ENCODE peak calls at places on chromosomes 4 and X, in nine cellular contexts. One of them, this sample, is unnamed. For H3K4me1 and H3K9me3, the result is how much of the 10 kb centered on the place peaks cover.

GRCh38 chr4:130043796-130044195 is 947.8 kb downstream of the C4orf33 start:
- DNase-seq in H1: no peak
- DNase-seq in mesenchymal stem cell: peak
- DNase-seq in Peyer's patch: no peak
- DNase-seq in A549: peak
- DNase-seq in left ventricle myocardium inferior: no peak
- DNase-seq in gastrocnemius medialis: no peak
- DNase-seq in sigmoid colon: no peak
- DNase-seq in effector memory CD4-positive, alpha-beta T cell: no peak
- DNase-seq in this sample: no peak

GRCh38 chr4:137609693-137610450 is 77.6 kb upstream of the PCDH18 start:
- DNase-seq in H1: no peak
- DNase-seq in mesenchymal stem cell: peak
- DNase-seq in Peyer's patch: no peak
- DNase-seq in A549: no peak
- DNase-seq in left ventricle myocardium inferior: no peak
- DNase-seq in gastrocnemius medialis: no peak
- DNase-seq in sigmoid colon: no peak
- DNase-seq in effector memory CD4-positive, alpha-beta T cell: no peak
- DNase-seq in this sample: no peak

GRCh38 chr4:143700420-143701352 is at the start of gene FREM3:
- DNase-seq in H1: peak
- DNase-seq in mesenchymal stem cell: no peak
- DNase-seq in Peyer's patch: no peak
- DNase-seq in A549: no peak
- DNase-seq in left ventricle myocardium inferior: no peak
- DNase-seq in gastrocnemius medialis: no peak
- DNase-seq in sigmoid colon: no peak
- DNase-seq in effector memory CD4-positive, alpha-beta T cell: no peak
- DNase-seq in this sample: peak

GRCh38 chrX:100829730-100830129 is 9.5 kb downstream of the CSTF2 start:
- DNase-seq in H1: no peak
- DNase-seq in mesenchymal stem cell: peak
- DNase-seq in Peyer's patch: no peak
- DNase-seq in A549: no peak
- DNase-seq in left ventricle myocardium inferior: no peak
- DNase-seq in gastrocnemius medialis: no peak
- DNase-seq in sigmoid colon: no peak
- DNase-seq in effector memory CD4-positive, alpha-beta T cell: no peak
- DNase-seq in this sample: no peak

GRCh38 chrX:42415636-42416035 is 362.3 kb downstream of the PPP1R2C start:
- DNase-seq in H1: no peak
- DNase-seq in mesenchymal stem cell: no peak
- DNase-seq in Peyer's patch: no peak
- DNase-seq in A549: no peak
- DNase-seq in left ventricle myocardium inferior: no peak
- DNase-seq in gastrocnemius medialis: no peak
- DNase-seq in sigmoid colon: no peak
- DNase-seq in effector memory CD4-positive, alpha-beta T cell: no peak
- DNase-seq in this sample: no peak

GRCh38 chr4:124804584-124804983 is 92.1 kb upstream of the ANKRD50 start:
- DNase-seq in H1: no peak
- DNase-seq in mesenchymal stem cell: peak
- DNase-seq in Peyer's patch: no peak
- DNase-seq in A549: no peak
- DNase-seq in left ventricle myocardium inferior: no peak
- DNase-seq in gastrocnemius medialis: no peak
- DNase-seq in sigmoid colon: no peak
- DNase-seq in effector memory CD4-positive, alpha-beta T cell: no peak
- DNase-seq in this sample: no peak

GRCh38 chr4:84498203-84499026 is 677 bp downstream of the NKX6-1 start:
- DNase-seq in H1: no peak
- DNase-seq in mesenchymal stem cell: peak
- DNase-seq in Peyer's patch: no peak
- DNase-seq in A549: peak
- DNase-seq in left ventricle myocardium inferior: no peak
- DNase-seq in gastrocnemius medialis: no peak
- DNase-seq in sigmoid colon: no peak
- DNase-seq in effector memory CD4-positive, alpha-beta T cell: no peak
- DNase-seq in this sample: peak

GRCh38 chr4:56307423-56307822 is 79.9 kb downstream of the AASDH start:
- DNase-seq in H1: no peak
- DNase-seq in mesenchymal stem cell: peak
- DNase-seq in Peyer's patch: no peak
- DNase-seq in A549: peak
- DNase-seq in left ventricle myocardium inferior: no peak
- DNase-seq in gastrocnemius medialis: no peak
- DNase-seq in sigmoid colon: no peak
- DNase-seq in effector memory CD4-positive, alpha-beta T cell: no peak
- DNase-seq in this sample: no peak

GRCh38 chr4:113919611-113920010 is 59.8 kb downstream of the ARSJ start:
- DNase-seq in H1: no peak
- DNase-seq in mesenchymal stem cell: peak
- DNase-seq in Peyer's patch: no peak
- DNase-seq in A549: no peak
- DNase-seq in left ventricle myocardium inferior: no peak
- DNase-seq in gastrocnemius medialis: no peak
- DNase-seq in sigmoid colon: no peak
- DNase-seq in effector memory CD4-positive, alpha-beta T cell: no peak
- DNase-seq in this sample: no peak

GRCh38 chr4:96175871-96176270 is 336.0 kb downstream of the PDHA2 start:
- DNase-seq in H1: no peak
- DNase-seq in mesenchymal stem cell: no peak
- DNase-seq in Peyer's patch: no peak
- DNase-seq in A549: no peak
- DNase-seq in left ventricle myocardium inferior: no peak
- DNase-seq in gastrocnemius medialis: no peak
- DNase-seq in sigmoid colon: no peak
- DNase-seq in effector memory CD4-positive, alpha-beta T cell: no peak
- DNase-seq in this sample: no peak

GRCh38 chr4:186981161-186981560 is 257.5 kb upstream of the FAT1 start:
- DNase-seq in H1: no peak
- DNase-seq in mesenchymal stem cell: no peak
- DNase-seq in Peyer's patch: no peak
- DNase-seq in A549: no peak
- DNase-seq in left ventricle myocardium inferior: no peak
- DNase-seq in gastrocnemius medialis: no peak
- DNase-seq in sigmoid colon: no peak
- DNase-seq in effector memory CD4-positive, alpha-beta T cell: no peak
- DNase-seq in this sample: no peak

GRCh38 chr4:186037692-186038658 is 31.0 kb upstream of the TLR3 start:
- DNase-seq in H1: no peak
- DNase-seq in mesenchymal stem cell: peak
- DNase-seq in Peyer's patch: no peak
- DNase-seq in A549: peak
- DNase-seq in left ventricle myocardium inferior: no peak
- DNase-seq in gastrocnemius medialis: no peak
- DNase-seq in sigmoid colon: peak
- DNase-seq in effector memory CD4-positive, alpha-beta T cell: no peak
- DNase-seq in this sample: peak

GRCh38 chr4:2270341-2271165 is 8.6 kb upstream of the MXD4 start:
- DNase-seq in H1: no peak
- DNase-seq in mesenchymal stem cell: no peak
- DNase-seq in Peyer's patch: no peak
- DNase-seq in A549: no peak
- DNase-seq in left ventricle myocardium inferior: no peak
- DNase-seq in gastrocnemius medialis: no peak
- DNase-seq in sigmoid colon: peak
- DNase-seq in effector memory CD4-positive, alpha-beta T cell: no peak
- DNase-seq in this sample: no peak

GRCh38 chr4:2271279-2272025 is 9.5 kb upstream of the MXD4 start:
- DNase-seq in H1: no peak
- DNase-seq in mesenchymal stem cell: no peak
- DNase-seq in Peyer's patch: no peak
- DNase-seq in A549: no peak
- DNase-seq in left ventricle myocardium inferior: no peak
- DNase-seq in gastrocnemius medialis: no peak
- DNase-seq in sigmoid colon: no peak
- DNase-seq in effector memory CD4-positive, alpha-beta T cell: no peak
- DNase-seq in this sample: no peak

GRCh38 chr4:2269206-2269531 is 7.3 kb upstream of the MXD4 start:
- DNase-seq in H1: no peak
- DNase-seq in mesenchymal stem cell: no peak
- DNase-seq in Peyer's patch: no peak
- DNase-seq in A549: no peak
- DNase-seq in left ventricle myocardium inferior: no peak
- DNase-seq in gastrocnemius medialis: no peak
- DNase-seq in sigmoid colon: peak
- DNase-seq in effector memory CD4-positive, alpha-beta T cell: no peak
- DNase-seq in this sample: no peak

GRCh38 chr4:2268357-2269205 is 6.7 kb upstream of the MXD4 start:
- DNase-seq in H1: no peak
- DNase-seq in mesenchymal stem cell: no peak
- DNase-seq in Peyer's patch: no peak
- DNase-seq in A549: no peak
- DNase-seq in left ventricle myocardium inferior: no peak
- DNase-seq in gastrocnemius medialis: no peak
- DNase-seq in sigmoid colon: no peak
- DNase-seq in effector memory CD4-positive, alpha-beta T cell: no peak
- DNase-seq in this sample: no peak

GRCh38 chr4:2269618-2270163 is 7.8 kb upstream of the MXD4 start:
- DNase-seq in H1: no peak
- DNase-seq in mesenchymal stem cell: no peak
- DNase-seq in Peyer's patch: no peak
- DNase-seq in A549: no peak
- DNase-seq in left ventricle myocardium inferior: no peak
- DNase-seq in gastrocnemius medialis: no peak
- DNase-seq in sigmoid colon: no peak
- DNase-seq in effector memory CD4-positive, alpha-beta T cell: no peak
- DNase-seq in this sample: no peak
- H3K4me1 ChIP-seq in H1: under half
- H3K4me1 ChIP-seq in mesenchymal stem cell: under half
- H3K4me1 ChIP-seq in Peyer's patch: under half
- H3K4me1 ChIP-seq in A549: under half
- H3K4me1 ChIP-seq in left ventricle myocardium inferior: under half
- H3K4me1 ChIP-seq in gastrocnemius medialis: half or more
- H3K4me1 ChIP-seq in sigmoid colon: under half
- H3K4me1 ChIP-seq in effector memory CD4-positive, alpha-beta T cell: under half
- H3K4me1 ChIP-seq in this sample: under half

GRCh38 chrX:153378607-153379006 is 22.5 kb downstream of the PNMA6E start:
- DNase-seq in H1: no peak
- DNase-seq in mesenchymal stem cell: no peak
- DNase-seq in Peyer's patch: no peak
- DNase-seq in A549: no peak
- DNase-seq in left ventricle myocardium inferior: no peak
- DNase-seq in gastrocnemius medialis: no peak
- DNase-seq in sigmoid colon: no peak
- DNase-seq in effector memory CD4-positive, alpha-beta T cell: no peak
- DNase-seq in this sample: no peak

GRCh38 chrX:153379971-153380581 is 21.1 kb downstream of the PNMA6E start:
- DNase-seq in H1: no peak
- DNase-seq in mesenchymal stem cell: peak
- DNase-seq in Peyer's patch: no peak
- DNase-seq in A549: no peak
- DNase-seq in left ventricle myocardium inferior: no peak
- DNase-seq in gastrocnemius medialis: no peak
- DNase-seq in sigmoid colon: no peak
- DNase-seq in effector memory CD4-positive, alpha-beta T cell: no peak
- DNase-seq in this sample: no peak

GRCh38 chrX:153379508-153379907 is 21.6 kb downstream of the PNMA6E start:
- DNase-seq in H1: no peak
- DNase-seq in mesenchymal stem cell: no peak
- DNase-seq in Peyer's patch: no peak
- DNase-seq in A549: no peak
- DNase-seq in left ventricle myocardium inferior: no peak
- DNase-seq in gastrocnemius medialis: no peak
- DNase-seq in sigmoid colon: no peak
- DNase-seq in effector memory CD4-positive, alpha-beta T cell: no peak
- DNase-seq in this sample: no peak

GRCh38 chrX:153381684-153382532 is 19.2 kb downstream of the PNMA6E start:
- DNase-seq in H1: no peak
- DNase-seq in mesenchymal stem cell: peak
- DNase-seq in Peyer's patch: no peak
- DNase-seq in A549: peak
- DNase-seq in left ventricle myocardium inferior: no peak
- DNase-seq in gastrocnemius medialis: no peak
- DNase-seq in sigmoid colon: no peak
- DNase-seq in effector memory CD4-positive, alpha-beta T cell: no peak
- DNase-seq in this sample: peak

GRCh38 chrX:153380691-153381090 is 20.5 kb downstream of the PNMA6E start:
- DNase-seq in H1: no peak
- DNase-seq in mesenchymal stem cell: no peak
- DNase-seq in Peyer's patch: no peak
- DNase-seq in A549: no peak
- DNase-seq in left ventricle myocardium inferior: no peak
- DNase-seq in gastrocnemius medialis: no peak
- DNase-seq in sigmoid colon: no peak
- DNase-seq in effector memory CD4-positive, alpha-beta T cell: no peak
- DNase-seq in this sample: no peak
- H3K4me3 ChIP-seq in H1: no peak
- H3K4me3 ChIP-seq in mesenchymal stem cell: no peak
- H3K4me3 ChIP-seq in Peyer's patch: no peak
- H3K4me3 ChIP-seq in A549: no peak
- H3K4me3 ChIP-seq in left ventricle myocardium inferior: no peak
- H3K4me3 ChIP-seq in gastrocnemius medialis: no peak
- H3K4me3 ChIP-seq in sigmoid colon: no peak
- H3K4me3 ChIP-seq in effector memory CD4-positive, alpha-beta T cell: no peak
- H3K4me3 ChIP-seq in this sample: no peak

GRCh38 chr4:151797853-151798252 is 37.0 kb upstream of the GATB start:
- DNase-seq in H1: no peak
- DNase-seq in mesenchymal stem cell: no peak
- DNase-seq in Peyer's patch: no peak
- DNase-seq in A549: no peak
- DNase-seq in left ventricle myocardium inferior: no peak
- DNase-seq in gastrocnemius medialis: no peak
- DNase-seq in sigmoid colon: no peak
- DNase-seq in effector memory CD4-positive, alpha-beta T cell: no peak
- DNase-seq in this sample: no peak
- H3K9me3 ChIP-seq in H1: under half
- H3K9me3 ChIP-seq in mesenchymal stem cell: under half
- H3K9me3 ChIP-seq in Peyer's patch: under half
- H3K9me3 ChIP-seq in A549: under half
- H3K9me3 ChIP-seq in left ventricle myocardium inferior: under half
- H3K9me3 ChIP-seq in gastrocnemius medialis: under half
- H3K9me3 ChIP-seq in sigmoid colon: under half
- H3K9me3 ChIP-seq in effector memory CD4-positive, alpha-beta T cell: under half
- H3K9me3 ChIP-seq in this sample: under half

DNA sequence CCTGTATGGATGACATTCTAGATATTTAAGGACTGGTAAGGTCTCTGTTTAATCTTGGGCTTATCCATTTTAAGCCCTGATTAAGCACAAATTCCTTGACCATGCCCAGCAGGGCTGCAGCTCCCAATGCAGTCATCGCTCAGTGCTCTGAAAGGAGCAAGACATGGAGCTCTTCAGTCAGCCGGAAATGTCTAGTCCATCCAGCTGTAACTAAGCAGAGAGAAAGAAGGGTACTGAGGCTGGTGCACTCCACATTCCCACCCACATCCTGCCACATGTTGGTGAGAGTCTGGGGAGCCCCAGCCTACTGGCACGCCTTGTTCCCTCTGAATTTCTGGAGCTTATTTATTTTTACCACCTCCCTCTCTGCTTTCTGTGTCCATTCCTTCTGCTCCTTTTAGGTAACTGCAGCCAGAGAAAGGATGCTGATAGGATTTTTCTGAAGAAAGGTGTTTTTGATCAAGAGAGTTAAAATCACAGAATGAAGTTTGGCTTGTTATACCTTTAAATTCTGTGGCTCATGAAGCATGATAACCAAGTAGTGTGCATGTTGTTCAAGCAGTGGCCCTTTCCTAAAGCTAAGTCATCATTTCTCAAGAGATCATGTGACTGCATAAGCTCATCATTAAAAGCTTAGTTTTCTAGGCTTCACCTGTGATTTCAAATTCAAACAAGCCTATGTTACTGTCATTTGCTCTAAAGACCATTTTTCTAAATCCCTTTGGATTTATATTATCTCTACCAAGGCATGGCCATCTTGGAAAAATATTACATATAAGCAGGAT is 74.0 kb downstream of the GALNT7 start:
- DNase-seq in H1: no peak
- DNase-seq in mesenchymal stem cell: no peak
- DNase-seq in Peyer's patch: no peak
- DNase-seq in A549: no peak
- DNase-seq in left ventricle myocardium inferior: no peak
- DNase-seq in gastrocnemius medialis: no peak
- DNase-seq in sigmoid colon: no peak
- DNase-seq in effector memory CD4-positive, alpha-beta T cell: no peak
- DNase-seq in this sample: no peak
- H3K4me1 ChIP-seq in H1: under half
- H3K4me1 ChIP-seq in mesenchymal stem cell: under half
- H3K4me1 ChIP-seq in Peyer's patch: under half
- H3K4me1 ChIP-seq in A549: under half
- H3K4me1 ChIP-seq in left ventricle myocardium inferior: under half
- H3K4me1 ChIP-seq in gastrocnemius medialis: under half
- H3K4me1 ChIP-seq in sigmoid colon: under half
- H3K4me1 ChIP-seq in effector memory CD4-positive, alpha-beta T cell: under half
- H3K4me1 ChIP-seq in this sample: under half